ENCODE peak calls at places on chromosomes 5 and 9, in eight cellular contexts. G, T, V, E, P, Q, M and J are unnamed samples.
A peak's percentile ranks its signal among the peaks of the same experiment; 100 is the strongest.

GRCh38 chr9:93041108-93041802 is 17.2 kb upstream of the SUSD3 start:
- DNase-seq in E (no peak), P (no peak), V (peak; percentile 44), M (no peak), G (no peak), Q (peak; percentile 51), T (no peak), J (no peak)

GRCh38 chr9:98971168-98971914 is 27.6 kb downstream of the COL15A1 start:
- DNase-seq in V (no peak), G (peak; percentile 78), M (no peak), T (peak; percentile 49), E (no peak), Q (no peak), P (no peak), J (peak; percentile 78)

GRCh38 chr9:121720311-121720991 is 69.0 kb downstream of the DAB2IP start:
- DNase-seq in P (no peak), T (peak; percentile 35), E (no peak), M (no peak), V (no peak), G (no peak), Q (no peak), J (no peak)

GRCh38 chr5:91312698-91313097 is 70.4 kb downstream of the ARRDC3 start:
- DNase-seq in T (no peak), M (no peak), Q (no peak), G (peak; percentile 29), V (no peak), E (no peak), P (no peak), J (no peak)

GRCh38 chr9:114375386-114375785 is 12.4 kb downstream of the AKNA start:
- DNase-seq in E (no peak), M (no peak), G (no peak), Q (no peak), V (no peak), P (no peak), T (no peak), J (no peak)

GRCh38 chr5:138843789-138844461 is 31.2 kb downstream of the LRRTM2 start:
- DNase-seq in M (no peak), T (no peak), V (no peak), P (no peak), G (peak; percentile 34), E (no peak), Q (no peak), J (no peak)

GRCh38 chr9:93644397-93645088 is 68.2 kb downstream of the PHF2 start:
- DNase-seq in M (peak; percentile 14), P (peak; percentile 58), Q (no peak), E (peak; percentile 4), V (no peak), G (no peak), T (no peak), J (peak; percentile 52)

GRCh38 chr5:12292610-12293204 is 388.5 kb upstream of the CTNND2 start:
- DNase-seq in T (peak; percentile 88), M (no peak), P (no peak), V (no peak), G (peak; percentile 20), Q (peak; percentile 9), E (no peak), J (no peak)

GRCh38 chr9:134320916-134321570 is 5.2 kb upstream of the RXRA start:
- DNase-seq in T (no peak), P (peak; percentile 77), M (no peak), E (peak; percentile 76), V (no peak), G (no peak), Q (no peak), J (no peak)

GRCh38 chr5:167814828-167815227 is 476.6 kb upstream of the WWC1 start:
- DNase-seq in E (no peak), G (peak; percentile 100), T (peak; percentile 29), P (no peak), M (no peak), Q (no peak), V (no peak), J (no peak)

GRCh38 chr5:97106183-97106582 is 36.2 kb downstream of the LIX1 start:
- DNase-seq in V (no peak), Q (no peak), G (no peak), E (no peak), M (no peak), P (no peak), T (no peak), J (no peak)

GRCh38 chr9:130423272-130423671 is 21.5 kb upstream of the ASS1 start:
- DNase-seq in M (no peak), P (no peak), G (no peak), T (no peak), Q (no peak), V (no peak), E (no peak), J (no peak)

GRCh38 chr9:106622148-106622547 is 240.8 kb upstream of the ZNF462 start:
- DNase-seq in V (no peak), G (no peak), E (no peak), T (no peak), P (no peak), M (no peak), Q (no peak), J (no peak)

GRCh38 chr5:33558489-33558888 is 117.7 kb downstream of the TARS1 start:
- DNase-seq in G (peak; percentile 23), M (no peak), P (no peak), T (no peak), Q (no peak), E (no peak), V (no peak), J (no peak)

GRCh38 chr5:143582869-143583268 is 179.4 kb upstream of the NR3C1 start:
- DNase-seq in E (no peak), G (no peak), T (peak; percentile 79), M (no peak), Q (peak; percentile 71), P (no peak), V (no peak), J (no peak)

GRCh38 chr9:87765521-87765920 is 39.6 kb downstream of the CTSL start:
- DNase-seq in P (no peak), G (no peak), V (no peak), E (no peak), Q (no peak), M (no peak), T (no peak), J (no peak)

GRCh38 chr5:173888473-173889135 is 455 bp downstream of the CPEB4 start:
- DNase-seq in M (no peak), V (no peak), G (no peak), Q (no peak), E (peak; percentile 27), P (peak; percentile 91), T (peak; percentile 40), J (no peak)

GRCh38 chr5:135493406-135494180 is 41.4 kb upstream of the TIFAB start:
- DNase-seq in V (peak; percentile 31), Q (no peak), T (peak; percentile 86), E (no peak), M (no peak), P (no peak), G (peak; percentile 92), J (no peak)

GRCh38 chr5:38835887-38836286 is 9.9 kb upstream of the OSMR start:
- DNase-seq in T (peak; percentile 31), E (no peak), V (no peak), M (no peak), G (peak; percentile 53), Q (no peak), P (no peak), J (no peak)

GRCh38 chr9:130939405-130939941 is 426 bp upstream of the FIBCD1 start:
- DNase-seq in E (no peak), P (no peak), G (no peak), V (no peak), Q (no peak), M (no peak), T (peak; percentile 17), J (no peak)

GRCh38 chr5:28286566-28286965 is 1248.2 kb upstream of the CDH9 start:
- DNase-seq in M (no peak), Q (no peak), E (no peak), G (peak; percentile 2), V (no peak), P (no peak), T (no peak), J (no peak)
- TF ChIP-seq CTCF in M (no peak), Q (no peak), E (no peak), G (no peak), V (no peak), P (no peak), T (no peak), J (no peak)

DNA sequence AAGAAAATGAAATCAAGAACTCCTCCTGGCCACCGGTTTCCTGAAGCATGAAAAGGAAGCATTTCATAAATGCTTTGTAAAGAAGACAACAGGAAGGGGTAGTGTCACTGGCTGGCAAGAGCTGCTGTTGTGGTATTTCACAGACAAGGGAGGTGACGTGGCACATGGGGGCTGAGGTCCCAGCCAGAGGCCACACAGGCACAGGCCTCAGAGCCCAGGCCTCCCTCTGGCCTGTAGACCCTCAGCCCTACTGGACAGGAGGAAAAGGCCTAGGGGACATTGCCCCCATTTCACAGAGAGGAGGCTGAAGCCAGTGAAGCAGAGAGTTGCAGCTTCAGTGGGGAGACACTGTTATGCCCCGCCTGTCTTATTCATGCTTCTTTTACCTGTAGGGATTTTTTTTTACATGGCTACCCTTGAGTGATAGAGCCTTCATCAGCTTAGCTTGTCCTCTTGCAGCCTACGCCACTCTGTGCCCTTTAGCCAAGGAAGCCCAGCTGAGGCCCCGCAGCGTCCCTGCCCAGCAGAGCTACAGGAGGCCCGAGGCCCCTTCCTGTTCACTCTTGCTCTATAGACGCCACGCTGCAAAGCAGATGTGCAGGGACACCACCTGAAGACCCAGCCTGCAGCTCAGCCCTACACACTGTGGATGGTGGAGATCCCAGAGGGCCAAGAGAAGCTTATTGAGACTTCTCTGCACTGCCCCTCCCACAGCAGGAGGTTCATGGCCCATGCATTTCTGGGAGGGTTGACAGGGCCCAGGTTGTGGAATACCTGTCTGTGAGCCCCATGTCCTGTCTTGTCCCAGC is 33.8 kb downstream of the IRF1 start:
- DNase-seq in V (no peak), M (peak; percentile 62), P (peak; percentile 95), G (peak; percentile 73), E (no peak), T (no peak), Q (peak; percentile 80), J (no peak)
- H3K4me3 ChIP-seq in V (no peak overlapping the region), M (no peak overlapping the region), P (no peak overlapping the region), G (no peak overlapping the region), E (no peak overlapping the region), T (no peak overlapping the region), Q (peak overlapping the region; percentile 47), J (no peak overlapping the region)

GRCh38 chr9:34620061-34620994 is at the start of gene DCTN3:
- DNase-seq in M (peak; percentile 95), P (peak; percentile 97), T (peak; percentile 89), Q (peak; percentile 96), V (peak; percentile 89), E (peak; percentile 88), G (peak; percentile 95), J (peak; percentile 96)
- H3K27ac ChIP-seq in M (peak within 1 kb of the TSS; percentile 60), P (peak within 1 kb of the TSS; percentile 72), T (no peak within 1 kb of the TSS), Q (no peak within 1 kb of the TSS), V (peak within 1 kb of the TSS; percentile 11), E (no peak within 1 kb of the TSS), G (peak within 1 kb of the TSS; percentile 64), J (peak within 1 kb of the TSS; percentile 72)

GRCh38 chr9:10858817-10859216 is 246.0 kb upstream of the PTPRD start:
- DNase-seq in V (no peak), M (no peak), E (no peak), Q (no peak), G (no peak), T (no peak), P (no peak), J (no peak)

DNA sequence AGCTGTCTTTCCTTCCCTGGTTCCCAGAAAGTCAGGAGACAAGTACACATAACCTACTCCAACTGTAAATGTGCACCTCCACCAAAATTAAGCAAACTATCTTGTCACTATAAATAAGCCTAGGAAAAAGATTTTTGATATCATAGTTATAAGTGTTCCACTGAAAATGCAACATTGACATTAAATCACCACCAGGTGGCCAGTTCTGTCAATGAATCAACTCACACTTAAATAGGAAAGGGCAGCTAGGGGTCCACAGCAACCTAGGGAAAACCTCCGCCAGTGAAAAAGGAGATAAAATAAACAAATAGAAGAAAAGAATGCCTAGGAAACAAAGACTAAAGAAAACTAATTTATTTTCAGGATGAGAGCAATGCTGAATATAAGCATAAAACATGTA is 243.0 kb upstream of the PTPRD start:
- DNase-seq in T (peak; percentile 14), E (no peak), Q (no peak), V (no peak), G (no peak), M (no peak), P (no peak), J (no peak)
- TF ChIP-seq CTCF in T (peak; percentile 56), E (no peak), Q (peak; percentile 58), V (no peak), G (peak; percentile 20), M (no peak), P (no peak), J (no peak)